ENCODE peak calls at places on chromosomes 11 and 22, in six cellular contexts. M is lower leg skin, F is body of pancreas, J is vagina, B is IMR-90, V is gastrocnemius medialis. O is an unnamed sample.
A peak's percentile ranks its signal among the peaks of the same experiment; 100 is the strongest.

GRCh38 chr11:122850076-122850631 is 11.9 kb downstream of the CRTAM start:
- DNase-seq in B (peak; percentile 57), F (no peak), J (no peak), M (no peak), V (no peak), O (no peak)

GRCh38 chr11:33910960-33911339 is 19.1 kb upstream of the LMO2 start:
- DNase-seq in M (no peak), V (no peak), J (no peak), F (no peak), B (no peak), O (no peak)

GRCh38 chr22:20396639-20397038 is 2.7 kb downstream of the ZNF74 start:
- DNase-seq in V (no peak), M (no peak), J (peak; percentile 52), F (no peak), B (peak; percentile 35), O (no peak)

GRCh38 chr11:124757320-124757719 is 4.8 kb downstream of the ESAM start:
- DNase-seq in B (no peak), J (no peak), M (no peak), V (no peak), F (no peak), O (no peak)

GRCh38 chr11:116691779-116692178 is 81.0 kb downstream of the BUD13 start:
- DNase-seq in B (peak; percentile 6), M (peak; percentile 84), F (peak; percentile 49), V (no peak), J (peak; percentile 80), O (peak; percentile 65)

GRCh38 chr11:59222464-59223065 is 9.8 kb upstream of the MPEG1 start:
- DNase-seq in B (no peak), J (no peak), V (no peak), F (no peak), M (no peak), O (no peak)

GRCh38 chr22:37904572-37905533 is 1.2 kb upstream of the MICALL1 start:
- DNase-seq in B (peak; percentile 99), J (peak; percentile 94), M (peak; percentile 90), V (peak; percentile 34), F (no peak), O (peak; percentile 89)

GRCh38 chr11:130448039-130448415 is 418 bp upstream of the ADAMTS15 start:
- DNase-seq in M (no peak), F (no peak), B (no peak), J (no peak), V (no peak), O (no peak)

GRCh38 chr11:36155770-36156485 is 133.3 kb downstream of the COMMD9 start:
- DNase-seq in M (no peak), B (peak; percentile 78), F (no peak), V (no peak), J (no peak), O (no peak)

GRCh38 chr11:112734207-112734606 is 227.0 kb upstream of the NCAM1 start:
- DNase-seq in J (no peak), B (peak; percentile 8), V (no peak), F (no peak), M (peak; percentile 31), O (no peak)

GRCh38 chr11:68270334-68271022 is 1.3 kb downstream of the C11orf24 start:
- DNase-seq in F (no peak), J (no peak), B (no peak), V (no peak), M (peak; percentile 68), O (peak; percentile 68)

GRCh38 chr11:125694951-125695350 is 14.3 kb upstream of the ACRV1 start:
- DNase-seq in M (no peak), J (no peak), B (no peak), V (no peak), F (no peak), O (no peak)

GRCh38 chr11:76590631-76590950 is 80.0 kb downstream of the LRRC32 start:
- DNase-seq in F (no peak), J (no peak), B (no peak), M (no peak), V (no peak), O (no peak)

GRCh38 chr11:45041556-45041955 is 90.9 kb upstream of the TP53I11 start:
- DNase-seq in M (no peak), F (no peak), V (no peak), J (no peak), B (no peak), O (no peak)

GRCh38 chr22:40637181-40638150 is 947 bp upstream of the MRTFA start:
- DNase-seq in F (peak; percentile 16), V (peak; percentile 61), M (peak; percentile 95), B (no peak), J (no peak), O (peak; percentile 72)

GRCh38 chr22:50416996-50417395 is 57.8 kb downstream of the SBF1 start:
- DNase-seq in M (no peak), F (no peak), V (no peak), J (no peak), B (no peak), O (no peak)

GRCh38 chr22:18033204-18033998 is 9.0 kb upstream of the MICAL3 start:
- DNase-seq in J (no peak), M (peak; percentile 72), B (peak; percentile 41), V (no peak), F (no peak), O (no peak)

GRCh38 chr11:131600591-131600990 is 230.2 kb downstream of the NTM start:
- DNase-seq in M (no peak), B (no peak), V (no peak), F (no peak), J (no peak), O (no peak)

GRCh38 chr11:31819533-31820437 is 8.7 kb upstream of the PAX6 start:
- DNase-seq in M (peak; percentile 85), F (no peak), B (no peak), J (no peak), V (no peak), O (no peak)

GRCh38 chr22:20966883-20967696 is at the start of gene AIFM3:
- DNase-seq in V (no peak), F (no peak), M (no peak), B (no peak), J (no peak), O (no peak)

GRCh38 chr22:42926034-42926433 is 69.0 kb upstream of the ARFGAP3 start:
- DNase-seq in V (no peak), J (no peak), B (no peak), M (no peak), F (no peak), O (no peak)

GRCh38 chr11:130156108-130157022 is 3.2 kb upstream of the ST14 start:
- DNase-seq in B (no peak), F (no peak), M (no peak), J (no peak), V (no peak), O (no peak)

GRCh38 chr22:40322061-40322460 is 24.2 kb upstream of the ADSL start:
- DNase-seq in M (no peak), F (no peak), J (no peak), B (peak; percentile 50), V (no peak), O (no peak)

GRCh38 chr11:63839508-63840355 is 822 bp downstream of the MARK2 start:
- DNase-seq in F (peak; percentile 56), M (no peak), J (no peak), B (no peak), V (no peak), O (peak; percentile 60)

GRCh38 chr22:42357634-42358296 is 74.4 kb downstream of the NFAM1 start:
- DNase-seq in B (no peak), F (peak; percentile 68), J (no peak), V (peak; percentile 32), M (peak; percentile 92), O (peak; percentile 88)

GRCh38 chr11:2799881-2800654 is 85.5 kb downstream of the CDKN1C start:
- DNase-seq in B (no peak), F (peak; percentile 9), J (no peak), V (peak; percentile 0), M (peak; percentile 64), O (peak; percentile 39)

GRCh38 chr22:44351685-44352377 is 39.1 kb upstream of the SHISAL1 start:
- DNase-seq in V (no peak), J (no peak), M (no peak), B (peak; percentile 95), F (no peak), O (no peak)

GRCh38 chr11:114166897-114167323 is 107.4 kb downstream of the ZBTB16 start:
- DNase-seq in J (no peak), B (peak; percentile 63), V (no peak), M (peak; percentile 58), F (no peak), O (no peak)

GRCh38 chr22:36644333-36644757 is 59.2 kb downstream of the CACNG2 start:
- DNase-seq in F (peak; percentile 64), V (no peak), J (no peak), B (peak; percentile 92), M (no peak), O (no peak)

GRCh38 chr22:48753752-48754517 is 1073.7 kb downstream of the BRD1 start:
- DNase-seq in M (peak; percentile 67), J (peak; percentile 65), V (no peak), B (no peak), F (no peak), O (peak; percentile 25)

DNA sequence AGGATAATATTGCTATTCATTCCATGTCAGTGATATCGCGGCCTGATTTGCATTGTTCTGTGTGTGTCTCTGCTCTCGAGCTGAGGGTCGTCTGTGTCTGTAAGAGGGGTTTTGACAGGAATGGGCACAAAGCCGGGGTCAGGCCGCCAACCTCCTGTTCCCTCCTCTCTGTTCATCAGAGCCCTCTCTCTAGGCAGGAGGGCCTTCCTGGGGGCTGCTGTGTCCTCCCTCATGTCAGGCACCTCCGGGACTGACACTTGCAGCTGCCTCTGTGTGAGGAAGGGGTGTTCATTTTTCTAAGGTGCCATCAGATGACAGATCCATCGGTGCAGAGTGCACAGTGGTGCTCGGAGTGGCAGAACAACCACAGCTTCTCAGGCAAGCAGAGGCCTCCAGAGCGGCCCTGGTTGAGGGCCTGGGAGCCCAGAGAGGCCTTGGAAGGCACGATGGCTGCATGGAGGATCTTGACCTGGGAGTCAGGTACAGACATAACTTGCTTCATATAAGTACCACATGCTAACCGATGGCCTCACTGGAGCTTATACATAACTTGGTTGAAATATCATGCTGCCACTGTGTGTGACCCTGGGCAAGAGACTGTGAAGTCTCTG is 265.4 kb upstream of the B3GAT1 start:
- DNase-seq in M (peak; percentile 42), F (no peak), V (no peak), J (peak; percentile 54), B (no peak), O (no peak)
- TF ChIP-seq CTCF in M (no peak), F (no peak), V (no peak), J (no peak), B (no peak), O (no peak)

DNA sequence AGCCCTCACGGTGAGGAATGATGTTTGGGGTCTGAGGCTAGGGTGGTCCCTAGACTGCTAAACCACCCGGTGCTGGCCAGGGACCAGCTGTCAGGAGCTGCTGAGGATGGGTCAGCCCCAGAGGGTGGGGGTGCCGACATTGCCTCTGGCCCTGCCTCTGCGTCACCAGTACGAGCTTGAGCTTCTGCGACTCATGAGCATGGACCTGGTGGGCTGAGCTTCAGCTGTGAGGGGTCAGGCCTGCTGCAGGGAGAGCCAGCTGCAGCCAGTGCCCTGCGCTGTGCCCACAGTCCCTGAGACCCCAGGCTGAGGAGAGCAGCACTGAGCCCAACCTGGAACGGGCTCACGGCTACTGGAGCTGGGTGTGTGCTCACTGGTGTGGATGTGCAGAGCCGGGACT is 7.0 kb downstream of the DERL3 start:
- DNase-seq in V (no peak), B (no peak), F (no peak), M (no peak), J (no peak), O (peak; percentile 51)
- TF ChIP-seq POLR2A in V (no peak), B (no peak), F (no peak), M (no peak), J (no peak), O (no peak)

GRCh38 chr11:118633979-118634378 is 26.6 kb downstream of the PHLDB1 start:
- DNase-seq in J (no peak), F (no peak), V (no peak), B (peak; percentile 44), M (no peak), O (no peak)
- H3K4me3 ChIP-seq in J (peak overlapping the region; percentile 14), F (no peak overlapping the region), V (no peak overlapping the region), B (no peak overlapping the region), M (no peak overlapping the region), O (no peak overlapping the region)

GRCh38 chr22:23533328-23533762 is 46.7 kb downstream of the IGLL1 start:
- DNase-seq in M (no peak), F (no peak), B (peak; percentile 10), J (no peak), V (no peak), O (peak; percentile 35)
- TF ChIP-seq CTCF in M (no peak), F (no peak), B (peak; percentile 29), J (no peak), V (no peak), O (peak; percentile 4)